ENCODE peak calls at places on chromosomes 4 and X, in nine cellular contexts. One of them, this sample, is unnamed.

GRCh38 chr4:5385741-5386251 is 322.6 kb downstream of the EVC2 start:
- DNase-seq in uterus: no peak
- DNase-seq in IMR-90: no peak
- DNase-seq in HepG2: no peak
- DNase-seq in thyroid gland: no peak
- DNase-seq in adrenal gland: no peak
- DNase-seq in Peyer's patch: no peak
- DNase-seq in lower leg skin: no peak
- DNase-seq in right lobe of liver: no peak
- DNase-seq in this sample: no peak

GRCh38 chr4:13178621-13179020 is 305.5 kb downstream of the RAB28 start:
- DNase-seq in uterus: no peak
- DNase-seq in IMR-90: no peak
- DNase-seq in HepG2: no peak
- DNase-seq in thyroid gland: peak; percentile 38
- DNase-seq in adrenal gland: no peak
- DNase-seq in Peyer's patch: no peak
- DNase-seq in lower leg skin: no peak
- DNase-seq in right lobe of liver: no peak
- DNase-seq in this sample: no peak

GRCh38 chr4:54440394-54441223 is 211.5 kb downstream of the PDGFRA start:
- DNase-seq in uterus: no peak
- DNase-seq in IMR-90: peak; percentile 34
- DNase-seq in HepG2: no peak
- DNase-seq in thyroid gland: no peak
- DNase-seq in adrenal gland: no peak
- DNase-seq in Peyer's patch: no peak
- DNase-seq in lower leg skin: no peak
- DNase-seq in right lobe of liver: no peak
- DNase-seq in this sample: no peak

GRCh38 chr4:108953941-108954340 is 191.1 kb upstream of the ETNPPL start:
- DNase-seq in uterus: no peak
- DNase-seq in IMR-90: no peak
- DNase-seq in HepG2: no peak
- DNase-seq in thyroid gland: no peak
- DNase-seq in adrenal gland: no peak
- DNase-seq in Peyer's patch: no peak
- DNase-seq in lower leg skin: no peak
- DNase-seq in right lobe of liver: no peak
- DNase-seq in this sample: no peak

GRCh38 chr4:158050942-158051341 is 121.9 kb downstream of the GASK1B start:
- DNase-seq in uterus: no peak
- DNase-seq in IMR-90: no peak
- DNase-seq in HepG2: no peak
- DNase-seq in thyroid gland: no peak
- DNase-seq in adrenal gland: no peak
- DNase-seq in Peyer's patch: no peak
- DNase-seq in lower leg skin: no peak
- DNase-seq in right lobe of liver: no peak
- DNase-seq in this sample: no peak

GRCh38 chrX:17082831-17083230 is 136.4 kb downstream of the REPS2 start:
- DNase-seq in uterus: no peak
- DNase-seq in IMR-90: no peak
- DNase-seq in HepG2: peak; percentile 9
- DNase-seq in thyroid gland: no peak
- DNase-seq in adrenal gland: no peak
- DNase-seq in Peyer's patch: no peak
- DNase-seq in lower leg skin: no peak
- DNase-seq in right lobe of liver: no peak
- DNase-seq in this sample: no peak

GRCh38 chr4:99811850-99812249 is 4.8 kb upstream of the DAPP1 start:
- DNase-seq in uterus: no peak
- DNase-seq in IMR-90: peak; percentile 20
- DNase-seq in HepG2: peak; percentile 15
- DNase-seq in thyroid gland: no peak
- DNase-seq in adrenal gland: peak; percentile 16
- DNase-seq in Peyer's patch: peak; percentile 37
- DNase-seq in lower leg skin: no peak
- DNase-seq in right lobe of liver: no peak
- DNase-seq in this sample: no peak

GRCh38 chrX:4572652-4573051 is 859.2 kb upstream of the PRKX start:
- DNase-seq in uterus: no peak
- DNase-seq in IMR-90: no peak
- DNase-seq in HepG2: no peak
- DNase-seq in thyroid gland: no peak
- DNase-seq in adrenal gland: no peak
- DNase-seq in Peyer's patch: no peak
- DNase-seq in lower leg skin: no peak
- DNase-seq in right lobe of liver: no peak
- DNase-seq in this sample: no peak

GRCh38 chrX:71098302-71098701 is 2.7 kb downstream of the FOXO4 start:
- DNase-seq in uterus: peak; percentile 48
- DNase-seq in IMR-90: peak; percentile 23
- DNase-seq in HepG2: no peak
- DNase-seq in thyroid gland: peak; percentile 40
- DNase-seq in adrenal gland: peak; percentile 57
- DNase-seq in Peyer's patch: peak; percentile 86
- DNase-seq in lower leg skin: peak; percentile 87
- DNase-seq in right lobe of liver: no peak
- DNase-seq in this sample: no peak

GRCh38 chrX:16610121-16610565 is 39.8 kb upstream of the S100G start:
- DNase-seq in uterus: no peak
- DNase-seq in IMR-90: peak; percentile 74
- DNase-seq in HepG2: no peak
- DNase-seq in thyroid gland: no peak
- DNase-seq in adrenal gland: no peak
- DNase-seq in Peyer's patch: no peak
- DNase-seq in lower leg skin: no peak
- DNase-seq in right lobe of liver: no peak
- DNase-seq in this sample: no peak

GRCh38 chr4:112817933-112818921 is 181.3 kb downstream of the LARP7 start:
- DNase-seq in uterus: peak; percentile 68
- DNase-seq in IMR-90: peak; percentile 81
- DNase-seq in HepG2: peak; percentile 7
- DNase-seq in thyroid gland: peak; percentile 31
- DNase-seq in adrenal gland: peak; percentile 66
- DNase-seq in Peyer's patch: peak; percentile 42
- DNase-seq in lower leg skin: peak; percentile 95
- DNase-seq in right lobe of liver: no peak
- DNase-seq in this sample: peak; percentile 71
- TF ChIP-seq POLR2A in uterus: no peak
- TF ChIP-seq POLR2A in IMR-90: no peak
- TF ChIP-seq POLR2A in HepG2: no peak
- TF ChIP-seq POLR2A in thyroid gland: no peak
- TF ChIP-seq POLR2A in adrenal gland: peak; percentile 62
- TF ChIP-seq POLR2A in Peyer's patch: no peak
- TF ChIP-seq POLR2A in lower leg skin: no peak
- TF ChIP-seq POLR2A in right lobe of liver: no peak
- TF ChIP-seq POLR2A in this sample: no peak

GRCh38 chr4:123659262-123659661 is 262.7 kb downstream of the SPRY1 start:
- DNase-seq in uterus: no peak
- DNase-seq in IMR-90: no peak
- DNase-seq in HepG2: peak; percentile 93
- DNase-seq in thyroid gland: no peak
- DNase-seq in adrenal gland: no peak
- DNase-seq in Peyer's patch: no peak
- DNase-seq in lower leg skin: no peak
- DNase-seq in right lobe of liver: no peak
- DNase-seq in this sample: no peak

GRCh38 chr4:123661080-123661737 is 264.6 kb downstream of the SPRY1 start:
- DNase-seq in uterus: no peak
- DNase-seq in IMR-90: peak; percentile 33
- DNase-seq in HepG2: no peak
- DNase-seq in thyroid gland: no peak
- DNase-seq in adrenal gland: no peak
- DNase-seq in Peyer's patch: no peak
- DNase-seq in lower leg skin: no peak
- DNase-seq in right lobe of liver: no peak
- DNase-seq in this sample: no peak

GRCh38 chr4:123662827-123663226 is 266.2 kb downstream of the SPRY1 start:
- DNase-seq in uterus: no peak
- DNase-seq in IMR-90: no peak
- DNase-seq in HepG2: no peak
- DNase-seq in thyroid gland: no peak
- DNase-seq in adrenal gland: no peak
- DNase-seq in Peyer's patch: no peak
- DNase-seq in lower leg skin: no peak
- DNase-seq in right lobe of liver: no peak
- DNase-seq in this sample: no peak

DNA sequence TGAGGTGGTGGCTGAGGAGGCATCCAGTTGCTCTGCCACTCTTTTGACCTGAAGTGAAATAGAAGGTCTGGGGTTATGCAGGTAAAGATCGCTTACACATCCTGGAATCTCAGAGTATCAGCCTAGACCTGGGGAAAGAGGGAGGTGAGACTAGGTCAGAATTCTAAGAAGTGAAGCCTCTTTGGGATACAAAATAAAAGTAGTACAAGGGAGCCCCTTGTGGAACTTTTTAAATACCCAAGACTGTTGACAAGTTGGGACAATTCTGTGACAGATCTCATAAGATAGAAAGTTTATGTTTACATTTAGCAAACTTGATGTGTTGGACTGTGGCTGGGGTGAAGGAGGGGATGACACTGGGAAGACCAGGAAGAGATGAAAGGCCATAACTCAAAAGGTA is 263.2 kb downstream of the SPRY1 start:
- DNase-seq in uterus: no peak
- DNase-seq in IMR-90: no peak
- DNase-seq in HepG2: peak; percentile 39
- DNase-seq in thyroid gland: no peak
- DNase-seq in adrenal gland: no peak
- DNase-seq in Peyer's patch: no peak
- DNase-seq in lower leg skin: no peak
- DNase-seq in right lobe of liver: no peak
- DNase-seq in this sample: no peak
- TF ChIP-seq CTCF in uterus: no peak
- TF ChIP-seq CTCF in IMR-90: peak; percentile 41
- TF ChIP-seq CTCF in HepG2: peak; percentile 53
- TF ChIP-seq CTCF in thyroid gland: no peak
- TF ChIP-seq CTCF in adrenal gland: peak; percentile 18
- TF ChIP-seq CTCF in Peyer's patch: peak; percentile 30
- TF ChIP-seq CTCF in lower leg skin: no peak
- TF ChIP-seq CTCF in right lobe of liver: peak; percentile 40
- TF ChIP-seq CTCF in this sample: no peak

DNA sequence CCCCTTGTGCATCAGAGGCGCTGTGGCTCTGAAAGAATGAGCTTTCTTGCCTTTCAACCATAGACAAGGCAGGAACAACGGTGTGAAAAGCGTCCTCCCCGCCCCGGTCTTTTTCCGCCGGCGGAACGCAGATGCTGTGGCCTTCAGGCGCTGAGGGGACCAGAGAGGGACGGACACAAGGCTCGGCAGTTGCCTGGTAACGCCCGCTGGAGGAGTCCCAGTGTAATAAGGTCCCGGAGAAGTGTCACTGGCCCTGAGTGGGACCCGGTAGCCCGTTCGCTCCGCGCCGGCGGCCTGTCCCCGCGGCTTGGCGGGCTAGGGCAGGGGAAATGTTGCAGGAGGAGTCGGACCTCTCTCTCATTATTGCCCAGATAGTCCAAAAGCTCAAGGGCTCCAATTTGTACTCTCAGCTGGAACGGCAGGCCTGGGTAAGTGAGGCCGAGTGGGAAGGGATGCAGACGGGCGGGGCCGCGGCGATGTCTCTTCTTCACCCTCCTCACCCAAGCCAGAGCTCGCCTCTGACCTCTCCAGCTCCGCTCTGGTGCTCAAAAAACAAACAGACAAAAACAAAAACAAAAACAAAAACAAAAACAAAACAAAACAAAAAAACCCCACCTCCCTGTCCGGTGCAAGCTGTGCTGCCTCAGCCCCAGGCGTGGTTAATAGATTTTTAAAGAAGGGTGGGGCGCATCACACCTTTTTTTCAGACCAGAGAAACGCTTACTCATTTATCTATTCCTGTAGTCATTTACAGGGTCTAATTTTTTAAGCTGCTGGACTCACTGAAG is at the start of gene TBC1D19:
- DNase-seq in uterus: peak; percentile 83
- DNase-seq in IMR-90: peak; percentile 85
- DNase-seq in HepG2: peak; percentile 70
- DNase-seq in thyroid gland: peak; percentile 88
- DNase-seq in adrenal gland: peak; percentile 93
- DNase-seq in Peyer's patch: peak; percentile 84
- DNase-seq in lower leg skin: peak; percentile 97
- DNase-seq in right lobe of liver: peak; percentile 90
- DNase-seq in this sample: peak; percentile 81
- TF ChIP-seq POLR2A in uterus: peak; percentile 36
- TF ChIP-seq POLR2A in IMR-90: no peak
- TF ChIP-seq POLR2A in HepG2: peak; percentile 32
- TF ChIP-seq POLR2A in thyroid gland: no peak
- TF ChIP-seq POLR2A in adrenal gland: peak; percentile 73
- TF ChIP-seq POLR2A in Peyer's patch: no peak
- TF ChIP-seq POLR2A in lower leg skin: no peak
- TF ChIP-seq POLR2A in right lobe of liver: peak; percentile 39
- TF ChIP-seq POLR2A in this sample: peak; percentile 35

DNA sequence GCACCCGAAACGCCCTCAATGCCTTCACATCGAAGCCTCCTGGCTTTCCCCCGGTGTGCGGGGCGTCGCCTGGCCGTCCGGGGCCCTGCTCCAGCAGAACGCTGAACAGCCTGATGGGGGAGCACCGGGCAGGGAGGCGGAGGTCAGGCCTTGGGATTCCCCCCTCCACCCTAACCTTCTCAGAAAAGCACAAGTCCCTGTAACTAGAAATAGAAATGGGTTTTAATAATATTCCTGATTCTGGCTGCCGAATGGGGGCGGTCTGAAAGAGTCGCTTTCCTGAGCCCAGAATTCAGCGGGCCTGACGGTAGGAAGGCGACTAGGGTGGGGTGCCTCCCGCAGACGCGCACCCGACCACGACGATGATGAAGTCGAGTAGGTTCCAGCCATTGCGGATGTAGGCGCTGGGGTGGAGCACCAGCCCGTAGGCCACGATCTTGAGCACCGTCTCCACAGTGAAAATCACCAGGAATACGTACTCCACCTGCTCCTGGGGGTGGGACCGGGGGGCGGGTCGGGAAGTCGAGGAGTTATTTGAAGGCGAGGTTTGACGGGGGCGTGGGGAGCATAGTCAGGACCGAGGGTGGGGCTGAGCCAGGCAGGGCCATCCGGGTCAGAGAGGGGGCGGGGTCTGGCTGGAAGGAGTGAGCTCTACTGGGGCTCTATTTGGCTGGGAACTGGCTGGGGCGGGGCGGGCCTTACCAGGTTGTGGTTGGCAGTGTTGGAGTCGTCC is 2.5 kb downstream of the CACNA1F start:
- DNase-seq in uterus: no peak
- DNase-seq in IMR-90: no peak
- DNase-seq in HepG2: peak; percentile 9
- DNase-seq in thyroid gland: peak; percentile 73
- DNase-seq in adrenal gland: peak; percentile 38
- DNase-seq in Peyer's patch: peak; percentile 75
- DNase-seq in lower leg skin: peak; percentile 92
- DNase-seq in right lobe of liver: no peak
- DNase-seq in this sample: peak; percentile 16
- TF ChIP-seq CTCF in uterus: no peak
- TF ChIP-seq CTCF in IMR-90: no peak
- TF ChIP-seq CTCF in HepG2: peak; percentile 39
- TF ChIP-seq CTCF in thyroid gland: no peak
- TF ChIP-seq CTCF in adrenal gland: no peak
- TF ChIP-seq CTCF in Peyer's patch: no peak
- TF ChIP-seq CTCF in lower leg skin: no peak
- TF ChIP-seq CTCF in right lobe of liver: no peak
- TF ChIP-seq CTCF in this sample: no peak

This sample was measured in gastrocnemius medialis.